ENCODE peak calls at places on chromosomes 6 and 20, in seven cellular contexts. One of them, this sample, is unnamed.

GRCh38 chr20:58666702-58667101 is 15.6 kb downstream of the STX16 start:
- DNase-seq in sigmoid colon: no peak
- DNase-seq in fibroblast of lung: no peak
- DNase-seq in psoas muscle: no peak
- DNase-seq in lung: no peak
- DNase-seq in right atrium auricular region: no peak
- DNase-seq in lower lobe of right lung: no peak
- DNase-seq in this sample: no peak

GRCh38 chr6:153130515-153131036 is 506 bp downstream of the RGS17 start:
- DNase-seq in fibroblast of lung: no peak
- DNase-seq in psoas muscle: no peak
- DNase-seq in sigmoid colon: no peak
- DNase-seq in lower lobe of right lung: no peak
- DNase-seq in right atrium auricular region: no peak
- DNase-seq in lung: no peak
- DNase-seq in this sample: no peak

GRCh38 chr6:16413399-16413798 is 175.0 kb downstream of the GMPR start:
- DNase-seq in lung: no peak
- DNase-seq in fibroblast of lung: no peak
- DNase-seq in sigmoid colon: no peak
- DNase-seq in lower lobe of right lung: no peak
- DNase-seq in psoas muscle: no peak
- DNase-seq in right atrium auricular region: no peak
- DNase-seq in this sample: no peak

GRCh38 chr20:326645-327031 is 1.3 kb downstream of the SOX12 start:
- DNase-seq in lower lobe of right lung: peak
- DNase-seq in fibroblast of lung: peak
- DNase-seq in sigmoid colon: peak
- DNase-seq in right atrium auricular region: no peak
- DNase-seq in psoas muscle: peak
- DNase-seq in lung: no peak
- DNase-seq in this sample: peak

GRCh38 chr6:144351338-144351737 is 66.2 kb downstream of the UTRN start:
- DNase-seq in sigmoid colon: no peak
- DNase-seq in lung: no peak
- DNase-seq in lower lobe of right lung: no peak
- DNase-seq in fibroblast of lung: no peak
- DNase-seq in psoas muscle: no peak
- DNase-seq in right atrium auricular region: no peak
- DNase-seq in this sample: no peak

GRCh38 chr6:144469144-144469575 is 184.0 kb downstream of the UTRN start:
- DNase-seq in lung: no peak
- DNase-seq in sigmoid colon: no peak
- DNase-seq in fibroblast of lung: no peak
- DNase-seq in lower lobe of right lung: no peak
- DNase-seq in right atrium auricular region: no peak
- DNase-seq in psoas muscle: no peak
- DNase-seq in this sample: no peak

GRCh38 chr6:124742971-124743370 is 219.3 kb upstream of the RNF217 start:
- DNase-seq in fibroblast of lung: peak
- DNase-seq in right atrium auricular region: no peak
- DNase-seq in sigmoid colon: no peak
- DNase-seq in lung: no peak
- DNase-seq in psoas muscle: no peak
- DNase-seq in lower lobe of right lung: no peak
- DNase-seq in this sample: no peak

GRCh38 chr6:125888989-125889656 is 67.4 kb upstream of the HINT3 start:
- DNase-seq in lower lobe of right lung: no peak
- DNase-seq in sigmoid colon: no peak
- DNase-seq in fibroblast of lung: peak
- DNase-seq in right atrium auricular region: no peak
- DNase-seq in psoas muscle: no peak
- DNase-seq in lung: peak
- DNase-seq in this sample: no peak

GRCh38 chr20:22585786-22586493 is 1.6 kb upstream of the FOXA2 start:
- DNase-seq in fibroblast of lung: no peak
- DNase-seq in psoas muscle: no peak
- DNase-seq in lower lobe of right lung: no peak
- DNase-seq in sigmoid colon: no peak
- DNase-seq in right atrium auricular region: no peak
- DNase-seq in lung: no peak
- DNase-seq in this sample: no peak

GRCh38 chr6:121694389-121695185 is 259.1 kb downstream of the GJA1 start:
- DNase-seq in sigmoid colon: no peak
- DNase-seq in lower lobe of right lung: no peak
- DNase-seq in fibroblast of lung: peak
- DNase-seq in right atrium auricular region: no peak
- DNase-seq in lung: no peak
- DNase-seq in psoas muscle: no peak
- DNase-seq in this sample: no peak

GRCh38 chr6:37830225-37830624 is 10.7 kb downstream of the ZFAND3 start:
- DNase-seq in lower lobe of right lung: no peak
- DNase-seq in fibroblast of lung: no peak
- DNase-seq in sigmoid colon: no peak
- DNase-seq in psoas muscle: no peak
- DNase-seq in right atrium auricular region: no peak
- DNase-seq in lung: no peak
- DNase-seq in this sample: no peak

GRCh38 chr6:11426571-11426970 is 111.0 kb upstream of the TMEM170B start:
- DNase-seq in lung: no peak
- DNase-seq in psoas muscle: peak
- DNase-seq in lower lobe of right lung: no peak
- DNase-seq in fibroblast of lung: no peak
- DNase-seq in sigmoid colon: no peak
- DNase-seq in right atrium auricular region: no peak
- DNase-seq in this sample: no peak

GRCh38 chr20:60215786-60216730 is 257.8 kb downstream of the CDH26 start:
- DNase-seq in right atrium auricular region: no peak
- DNase-seq in lung: no peak
- DNase-seq in fibroblast of lung: no peak
- DNase-seq in sigmoid colon: no peak
- DNase-seq in lower lobe of right lung: no peak
- DNase-seq in psoas muscle: no peak
- DNase-seq in this sample: no peak

GRCh38 chr6:15393605-15394004 is 147.7 kb downstream of the JARID2 start:
- DNase-seq in right atrium auricular region: no peak
- DNase-seq in psoas muscle: no peak
- DNase-seq in lung: no peak
- DNase-seq in sigmoid colon: no peak
- DNase-seq in fibroblast of lung: no peak
- DNase-seq in lower lobe of right lung: no peak
- DNase-seq in this sample: no peak

DNA sequence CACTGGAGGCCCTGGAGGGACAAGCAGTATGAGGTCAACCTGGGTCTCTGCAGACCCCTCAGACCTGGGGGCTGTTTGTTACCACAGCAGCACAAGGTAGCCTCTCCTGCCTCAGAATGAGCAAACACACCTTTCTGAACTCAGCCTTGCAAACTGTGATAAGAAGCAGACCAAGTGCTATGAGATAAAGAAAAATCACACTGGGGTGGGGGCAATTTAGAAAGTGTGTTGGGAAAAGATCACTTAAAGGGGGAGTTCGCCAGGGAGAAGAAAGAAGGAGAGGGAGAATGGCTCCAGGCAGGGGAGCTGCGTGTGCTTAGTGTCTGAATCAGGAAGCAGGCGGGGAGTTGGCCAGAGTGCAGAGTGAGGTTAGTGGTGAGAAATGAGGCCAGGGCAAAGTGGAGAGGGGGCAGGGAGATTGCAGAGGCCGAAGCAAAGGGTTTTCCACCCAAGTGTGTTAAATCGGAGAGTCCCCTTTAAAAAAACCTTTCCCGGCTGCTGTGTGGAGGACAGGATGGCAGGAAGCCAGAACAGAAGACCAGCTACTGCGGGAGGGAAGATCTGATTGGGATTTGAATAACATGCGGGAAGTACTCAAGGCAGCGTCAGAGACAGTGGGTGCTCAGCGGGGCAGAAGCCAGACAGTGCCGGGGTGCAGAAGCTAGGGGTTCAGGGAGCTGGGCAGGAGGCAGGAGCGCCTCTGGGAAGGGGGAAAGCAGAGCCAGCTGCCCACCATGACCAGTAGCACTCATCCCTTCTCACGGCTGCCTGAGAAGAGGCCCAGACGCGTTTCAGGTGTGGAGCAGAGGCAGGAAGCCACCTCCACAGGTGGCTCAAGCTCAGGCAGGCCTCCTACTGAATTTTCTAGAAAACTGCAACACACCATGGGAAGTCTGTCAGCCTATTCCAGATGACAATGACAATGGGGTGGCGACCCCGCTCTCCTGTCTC is 9.0 kb downstream of the ADA start:
- DNase-seq in psoas muscle: peak
- DNase-seq in lower lobe of right lung: peak
- DNase-seq in sigmoid colon: peak
- DNase-seq in lung: peak
- DNase-seq in right atrium auricular region: peak
- DNase-seq in fibroblast of lung: peak
- DNase-seq in this sample: no peak
- H3K4me3 ChIP-seq in psoas muscle: peak
- H3K4me3 ChIP-seq in lower lobe of right lung: peak
- H3K4me3 ChIP-seq in sigmoid colon: no peak
- H3K4me3 ChIP-seq in lung: no peak
- H3K4me3 ChIP-seq in right atrium auricular region: no peak
- H3K4me3 ChIP-seq in fibroblast of lung: no peak
- H3K4me3 ChIP-seq in this sample: peak

GRCh38 chr6:49453221-49453620 is 9.8 kb downstream of the MMUT start:
- DNase-seq in sigmoid colon: no peak
- DNase-seq in fibroblast of lung: peak
- DNase-seq in lung: no peak
- DNase-seq in right atrium auricular region: no peak
- DNase-seq in psoas muscle: no peak
- DNase-seq in lower lobe of right lung: no peak
- DNase-seq in this sample: no peak
- TF ChIP-seq CTCF in sigmoid colon: no peak
- TF ChIP-seq CTCF in fibroblast of lung: peak
- TF ChIP-seq CTCF in lung: no peak
- TF ChIP-seq CTCF in right atrium auricular region: peak
- TF ChIP-seq CTCF in psoas muscle: peak
- TF ChIP-seq CTCF in lower lobe of right lung: peak
- TF ChIP-seq CTCF in this sample: no peak

GRCh38 chr20:24465168-24465567 is 4.3 kb upstream of the SYNDIG1 start:
- DNase-seq in sigmoid colon: peak
- DNase-seq in fibroblast of lung: no peak
- DNase-seq in right atrium auricular region: no peak
- DNase-seq in psoas muscle: no peak
- DNase-seq in lower lobe of right lung: no peak
- DNase-seq in lung: no peak
- DNase-seq in this sample: no peak

GRCh38 chr20:24462461-24463010 is 6.9 kb upstream of the SYNDIG1 start:
- DNase-seq in lower lobe of right lung: no peak
- DNase-seq in sigmoid colon: no peak
- DNase-seq in right atrium auricular region: no peak
- DNase-seq in lung: no peak
- DNase-seq in psoas muscle: no peak
- DNase-seq in fibroblast of lung: no peak
- DNase-seq in this sample: no peak

GRCh38 chr20:24458441-24458840 is 11.0 kb upstream of the SYNDIG1 start:
- DNase-seq in lung: no peak
- DNase-seq in right atrium auricular region: no peak
- DNase-seq in psoas muscle: no peak
- DNase-seq in fibroblast of lung: no peak
- DNase-seq in sigmoid colon: no peak
- DNase-seq in lower lobe of right lung: no peak
- DNase-seq in this sample: no peak

GRCh38 chr20:24460712-24461111 is 8.7 kb upstream of the SYNDIG1 start:
- DNase-seq in lung: no peak
- DNase-seq in right atrium auricular region: no peak
- DNase-seq in lower lobe of right lung: no peak
- DNase-seq in fibroblast of lung: no peak
- DNase-seq in sigmoid colon: no peak
- DNase-seq in psoas muscle: no peak
- DNase-seq in this sample: no peak

GRCh38 chr20:24461848-24462247 is 7.6 kb upstream of the SYNDIG1 start:
- DNase-seq in sigmoid colon: no peak
- DNase-seq in psoas muscle: no peak
- DNase-seq in right atrium auricular region: no peak
- DNase-seq in lung: no peak
- DNase-seq in fibroblast of lung: no peak
- DNase-seq in lower lobe of right lung: no peak
- DNase-seq in this sample: no peak
- H3K27ac ChIP-seq in sigmoid colon: no peak
- H3K27ac ChIP-seq in psoas muscle: no peak
- H3K27ac ChIP-seq in right atrium auricular region: no peak
- H3K27ac ChIP-seq in lung: no peak
- H3K27ac ChIP-seq in fibroblast of lung: no peak
- H3K27ac ChIP-seq in lower lobe of right lung: no peak
- H3K27ac ChIP-seq in this sample: no peak

GRCh38 chr20:38804243-38804642 is 1.3 kb upstream of the PPP1R16B start:
- DNase-seq in lung: no peak
- DNase-seq in right atrium auricular region: no peak
- DNase-seq in sigmoid colon: no peak
- DNase-seq in lower lobe of right lung: no peak
- DNase-seq in fibroblast of lung: no peak
- DNase-seq in psoas muscle: no peak
- DNase-seq in this sample: no peak

GRCh38 chr20:38805502-38805957 is at the start of gene PPP1R16B:
- DNase-seq in fibroblast of lung: no peak
- DNase-seq in lower lobe of right lung: peak
- DNase-seq in psoas muscle: peak
- DNase-seq in lung: no peak
- DNase-seq in sigmoid colon: no peak
- DNase-seq in right atrium auricular region: no peak
- DNase-seq in this sample: no peak

GRCh38 chr20:38804682-38805501 is 605 bp upstream of the PPP1R16B start:
- DNase-seq in right atrium auricular region: no peak
- DNase-seq in lung: no peak
- DNase-seq in fibroblast of lung: no peak
- DNase-seq in sigmoid colon: no peak
- DNase-seq in psoas muscle: peak
- DNase-seq in lower lobe of right lung: peak
- DNase-seq in this sample: no peak

GRCh38 chr20:38806855-38807655 is 1.6 kb downstream of the PPP1R16B start:
- DNase-seq in psoas muscle: no peak
- DNase-seq in fibroblast of lung: no peak
- DNase-seq in lower lobe of right lung: no peak
- DNase-seq in sigmoid colon: no peak
- DNase-seq in right atrium auricular region: no peak
- DNase-seq in lung: no peak
- DNase-seq in this sample: no peak

DNA sequence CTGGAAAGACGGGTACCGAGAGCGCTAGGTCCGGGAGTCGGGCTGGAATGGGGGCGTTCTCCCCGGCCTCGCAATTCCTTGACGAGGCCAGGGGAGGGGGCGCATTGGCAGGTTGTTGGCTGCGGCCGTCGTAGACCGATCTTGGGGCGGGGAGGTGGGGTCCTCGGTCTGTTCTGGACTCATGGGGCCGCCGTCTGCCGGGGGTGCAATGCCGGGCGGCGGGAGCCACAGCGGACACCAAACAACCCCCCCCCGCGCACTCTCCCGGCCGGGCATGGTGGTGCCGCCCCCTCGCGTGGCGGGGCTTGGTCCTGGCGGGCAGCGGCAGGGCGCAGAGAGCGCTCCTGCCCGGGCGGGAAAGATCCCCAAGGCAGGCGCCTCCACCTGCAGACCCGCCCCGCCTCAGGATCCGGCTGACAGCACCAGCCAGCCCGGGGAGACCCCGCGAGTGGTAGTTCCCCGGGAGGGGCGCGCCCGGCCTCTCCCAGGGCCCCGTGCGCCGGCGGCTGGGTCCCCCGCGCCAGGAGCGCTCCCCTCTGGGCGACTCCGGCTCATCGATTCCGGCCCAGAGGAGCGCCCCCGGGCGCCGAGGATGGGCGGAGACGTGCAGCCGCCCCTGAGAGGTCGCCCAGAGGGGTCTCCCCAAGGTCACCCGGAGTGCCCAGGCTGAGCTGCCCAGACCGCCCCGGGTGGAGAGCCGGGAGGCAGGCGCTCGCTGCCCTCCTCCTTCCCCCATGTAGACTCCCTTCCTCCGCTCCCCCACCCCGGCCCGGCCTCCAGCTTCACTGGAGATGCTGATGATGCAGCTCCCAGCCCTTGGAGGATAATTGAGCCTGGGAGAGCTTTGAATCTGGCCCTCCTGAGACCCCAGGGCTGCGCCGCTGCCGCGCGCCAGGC is 709 bp downstream of the PPP1R16B start:
- DNase-seq in psoas muscle: peak
- DNase-seq in lung: no peak
- DNase-seq in sigmoid colon: no peak
- DNase-seq in right atrium auricular region: no peak
- DNase-seq in lower lobe of right lung: peak
- DNase-seq in fibroblast of lung: no peak
- DNase-seq in this sample: no peak
- H3K4me3 ChIP-seq in psoas muscle: peak
- H3K4me3 ChIP-seq in lung: peak
- H3K4me3 ChIP-seq in sigmoid colon: peak
- H3K4me3 ChIP-seq in right atrium auricular region: peak
- H3K4me3 ChIP-seq in lower lobe of right lung: peak
- H3K4me3 ChIP-seq in fibroblast of lung: peak
- H3K4me3 ChIP-seq in this sample: peak

This sample was measured in coronary artery.